ENCODE peak calls at places on chromosomes 6 and 20, in ten cellular contexts. B is IMR-90, F is AG04450, Q is prostate gland, W is body of pancreas, A is adrenal gland, X is AG04449, C is heart left ventricle, H is neural progenitor cell, P is SK-N-SH. N is an unnamed sample.

GRCh38 chr6:148526145-148526544 is 183.5 kb downstream of the SASH1 start:
- DNase-seq in W (no peak), B (no peak), C (no peak), H (no peak), F (no peak), A (no peak), X (no peak), Q (no peak), P (no peak), N (no peak)

GRCh38 chr6:119328254-119328653 is 21.3 kb downstream of the MAN1A1 start:
- DNase-seq in W (no peak), C (no peak), X (no peak), P (no peak), B (no peak), A (no peak), F (no peak), Q (no peak), H (no peak), N (no peak)

GRCh38 chr6:22010102-22010501 is 286.7 kb downstream of the PRL start:
- DNase-seq in B (no peak), Q (no peak), F (no peak), A (no peak), P (no peak), X (no peak), C (no peak), H (no peak), W (no peak), N (no peak)

GRCh38 chr20:64003970-64004725 is 23.2 kb downstream of the PRPF6 start:
- DNase-seq in X (no peak), H (no peak), W (no peak), Q (no peak), B (no peak), F (no peak), C (no peak), A (no peak), P (no peak), N (no peak)

GRCh38 chr6:116012471-116012949 is 48.2 kb downstream of the FRK start:
- DNase-seq in W (no peak), P (no peak), B (peak), Q (no peak), H (no peak), C (no peak), A (no peak), F (peak), X (peak), N (no peak)

GRCh38 chr6:169970306-169970988 is 219.0 kb downstream of the ERMARD start:
- DNase-seq in H (no peak), A (no peak), P (peak), Q (no peak), F (no peak), C (peak), B (no peak), X (no peak), W (no peak), N (no peak)

GRCh38 chr6:133160531-133160930 is 80.6 kb upstream of the EYA4 start:
- DNase-seq in F (no peak), C (no peak), X (no peak), P (peak), H (no peak), Q (no peak), B (peak), W (no peak), A (no peak), N (peak)

GRCh38 chr6:4632411-4632810 is 143.8 kb upstream of the CDYL start:
- DNase-seq in B (peak), F (no peak), H (no peak), C (no peak), A (no peak), X (no peak), P (no peak), Q (no peak), W (no peak), N (no peak)

GRCh38 chr6:55980627-55981211 is 105.3 kb upstream of the BMP5 start:
- DNase-seq in H (peak), C (no peak), W (peak), B (peak), X (no peak), F (no peak), Q (peak), P (peak), A (no peak), N (peak)

GRCh38 chr20:32474009-32474716 is 111.0 kb downstream of the NOL4L start:
- DNase-seq in A (no peak), F (no peak), Q (no peak), W (peak), X (no peak), H (no peak), C (peak), B (no peak), P (peak), N (peak)

GRCh38 chr6:12504325-12504966 is 212.1 kb upstream of the PHACTR1 start:
- DNase-seq in X (no peak), P (peak), H (peak), W (peak), B (peak), C (no peak), A (no peak), F (no peak), Q (no peak), N (peak)

GRCh38 chr20:39213476-39214145 is 251.5 kb downstream of the DHX35 start:
- DNase-seq in F (no peak), Q (no peak), C (no peak), W (no peak), A (no peak), B (no peak), P (peak), H (no peak), X (no peak), N (no peak)

GRCh38 chr20:57396638-57397003 is 5.4 kb downstream of the RBM38 start:
- DNase-seq in X (no peak), B (no peak), H (no peak), F (no peak), A (no peak), W (no peak), P (no peak), C (peak), Q (no peak), N (no peak)

GRCh38 chr6:158591134-158591809 is 31.4 kb downstream of the TMEM181 start:
- DNase-seq in F (no peak), H (no peak), W (no peak), C (no peak), B (no peak), A (no peak), Q (no peak), P (no peak), X (no peak), N (no peak)

GRCh38 chr20:24636626-24637025 is 167.2 kb downstream of the SYNDIG1 start:
- DNase-seq in P (no peak), Q (no peak), X (no peak), F (no peak), H (no peak), A (no peak), B (no peak), W (no peak), C (no peak), N (no peak)

GRCh38 chr6:110951986-110952794 is 6.3 kb upstream of the GTF3C6 start:
- DNase-seq in A (no peak), W (no peak), C (no peak), H (no peak), P (no peak), Q (peak), B (peak), X (peak), F (no peak), N (peak)

GRCh38 chr20:17849901-17850673 is 118.5 kb downstream of the SNX5 start:
- DNase-seq in Q (no peak), H (no peak), P (no peak), F (peak), X (peak), C (peak), B (peak), W (peak), A (peak), N (peak)

GRCh38 chr6:16684896-16685554 is 76.2 kb downstream of the ATXN1 start:
- DNase-seq in F (no peak), P (no peak), C (no peak), W (no peak), H (no peak), Q (no peak), X (no peak), A (no peak), B (peak), N (peak)

GRCh38 chr6:166275714-166276166 is 32.5 kb downstream of the PRR18 start:
- DNase-seq in H (peak), F (no peak), X (no peak), A (peak), Q (peak), B (peak), W (peak), P (peak), C (peak), N (peak)

GRCh38 chr6:69868961-69869360 is 2.6 kb downstream of the COL19A1 start:
- DNase-seq in H (peak), W (no peak), F (no peak), P (no peak), X (no peak), Q (no peak), B (no peak), A (no peak), C (no peak), N (no peak)

GRCh38 chr6:87436435-87436834 is 28.7 kb downstream of the CFAP206 start:
- DNase-seq in F (peak), Q (peak), B (peak), P (no peak), X (no peak), W (peak), A (peak), H (peak), C (peak), N (peak)

GRCh38 chr20:44187054-44187762 is at the start of gene JPH2:
- DNase-seq in F (no peak), Q (no peak), P (peak), B (peak), W (peak), A (peak), X (no peak), C (peak), H (peak), N (peak)

GRCh38 chr6:148524509-148524908 is 181.9 kb downstream of the SASH1 start:
- DNase-seq in Q (no peak), P (no peak), X (no peak), B (peak), W (no peak), A (no peak), C (no peak), F (peak), H (no peak), N (peak)

GRCh38 chr20:7147220-7147601 is 379.7 kb downstream of the BMP2 start:
- DNase-seq in W (no peak), H (peak), F (no peak), C (no peak), P (no peak), B (no peak), A (no peak), Q (no peak), X (no peak), N (no peak)

DNA sequence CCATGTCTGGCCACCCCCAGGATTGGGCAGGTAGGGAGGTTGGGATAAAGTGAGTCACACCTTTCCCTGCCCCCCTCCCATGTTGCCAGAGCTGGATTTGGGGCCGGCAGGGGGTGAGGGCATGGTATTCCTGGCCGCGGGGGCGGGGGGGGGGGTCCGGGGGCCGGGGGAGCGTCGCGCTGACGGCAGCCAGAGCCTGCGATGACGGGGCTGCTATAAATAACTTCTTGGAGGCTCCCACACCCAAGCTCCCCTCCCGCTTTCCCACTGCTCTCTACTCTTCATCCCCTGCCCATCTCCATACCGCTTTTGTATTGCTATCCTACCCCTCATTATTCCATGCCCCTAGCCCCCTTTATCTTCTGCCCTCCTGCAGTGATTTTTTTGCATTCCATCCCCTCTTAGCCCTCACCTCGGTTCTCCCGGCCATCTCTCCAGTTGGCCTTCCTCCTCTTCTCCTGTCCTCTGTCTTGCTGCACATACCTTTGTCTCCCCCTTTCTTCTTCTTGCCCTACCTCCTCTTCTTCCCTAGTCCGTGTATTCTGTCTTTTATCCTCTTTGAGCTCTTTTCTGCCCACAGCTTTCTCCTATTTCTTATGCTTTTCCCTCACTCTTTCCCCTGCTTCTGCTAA is 13.8 kb downstream of the SYNGAP1 start:
- DNase-seq in H (peak), X (no peak), P (peak), A (no peak), W (no peak), B (peak), F (no peak), Q (no peak), C (peak), N (no peak)
- H3K4me3 ChIP-seq in H (peak), X (no peak), P (no peak), A (no peak), W (no peak), B (no peak), F (no peak), Q (no peak), C (no peak), N (no peak)

DNA sequence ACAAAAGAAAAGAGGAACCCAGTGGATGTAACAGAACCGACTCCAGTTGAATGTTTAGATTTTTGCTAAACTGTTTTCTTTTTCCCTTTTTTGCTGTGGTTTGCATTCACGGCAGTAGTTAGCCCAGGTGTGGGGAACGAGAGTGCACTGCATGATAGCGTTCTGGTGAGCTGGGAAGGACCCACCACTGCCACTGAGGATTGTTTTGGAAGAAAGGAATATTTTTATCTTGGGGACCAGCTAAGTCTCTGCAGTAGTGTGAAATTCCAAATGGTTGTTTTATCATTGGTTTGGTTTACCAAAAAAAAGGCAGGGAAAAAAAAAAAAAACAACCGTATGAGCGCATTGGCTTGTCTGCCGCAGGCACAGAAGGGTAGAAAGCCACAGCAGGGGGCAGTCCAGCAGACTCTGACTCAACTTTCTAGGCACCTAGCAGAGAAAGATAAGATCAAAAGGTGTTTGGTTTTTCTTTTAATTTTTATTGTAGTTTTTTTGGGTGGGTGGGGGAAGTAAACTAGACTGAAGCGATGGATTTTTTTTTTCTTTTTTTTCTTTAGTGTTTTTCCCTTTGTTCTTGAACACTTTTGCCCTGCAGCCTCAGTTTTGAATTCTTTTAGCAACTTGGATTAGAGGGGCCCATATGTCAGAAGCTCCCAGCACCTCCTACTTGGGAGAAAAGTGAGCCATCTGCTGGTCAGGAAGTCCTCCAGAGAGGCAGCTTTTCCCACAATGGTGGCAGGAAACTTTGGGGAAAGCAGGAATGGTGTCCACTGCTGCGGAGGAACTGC is 13.5 kb upstream of the RAB5IF start:
- DNase-seq in X (no peak), Q (peak), H (peak), B (peak), W (peak), C (peak), F (no peak), A (peak), P (peak), N (peak)
- TF ChIP-seq CTCF in X (peak), Q (peak), H (peak), B (peak), W (peak), C (peak), F (peak), A (no peak), P (peak), N (peak)

GRCh38 chr6:28922841-28923317 is 906 bp downstream of the TRIM27 start:
- DNase-seq in A (peak), Q (peak), W (peak), H (peak), B (peak), X (no peak), P (peak), F (no peak), C (peak), N (peak)
- H3K4me3 ChIP-seq in A (peak), Q (peak), W (peak), H (peak), B (peak), X (peak), P (peak), F (peak), C (peak), N (peak)

GRCh38 chr20:20203784-20204183 is 151.5 kb downstream of the CFAP61 start:
- DNase-seq in W (no peak), Q (no peak), P (no peak), F (no peak), A (no peak), X (no peak), C (no peak), B (no peak), H (no peak), N (no peak)

GRCh38 chr20:20202793-20203192 is 150.5 kb downstream of the CFAP61 start:
- DNase-seq in Q (no peak), B (no peak), C (no peak), A (no peak), X (no peak), P (no peak), W (no peak), F (no peak), H (no peak), N (no peak)

GRCh38 chr20:20205862-20206236 is 153.5 kb downstream of the CFAP61 start:
- DNase-seq in A (no peak), X (no peak), C (no peak), B (no peak), H (no peak), F (no peak), Q (no peak), P (no peak), W (no peak), N (no peak)

GRCh38 chr20:20205141-20205861 is 153.0 kb downstream of the CFAP61 start:
- DNase-seq in X (no peak), H (no peak), P (no peak), C (no peak), W (no peak), B (no peak), A (no peak), F (no peak), Q (no peak), N (no peak)

GRCh38 chr20:20204326-20204725 is 152.0 kb downstream of the CFAP61 start:
- DNase-seq in P (peak), C (no peak), A (no peak), Q (no peak), F (no peak), X (no peak), B (no peak), W (no peak), H (no peak), N (no peak)
- TF ChIP-seq CTCF in P (no peak), C (no peak), A (no peak), Q (no peak), F (no peak), X (no peak), B (no peak), W (no peak), H (no peak), N (no peak)

GRCh38 chr20:21511485-21511849 is 2.4 kb downstream of the NKX2-2 start:
- DNase-seq in W (no peak), X (no peak), B (no peak), F (no peak), H (peak), A (no peak), Q (no peak), P (peak), C (no peak), N (no peak)

GRCh38 chr20:21509597-21510331 is 4.1 kb downstream of the NKX2-2 start:
- DNase-seq in F (no peak), A (no peak), H (peak), X (no peak), P (peak), C (no peak), W (no peak), Q (no peak), B (peak), N (peak)

GRCh38 chr20:21509079-21509596 is 4.7 kb downstream of the NKX2-2 start:
- DNase-seq in C (no peak), P (no peak), A (no peak), Q (no peak), F (no peak), H (peak), W (no peak), X (no peak), B (no peak), N (no peak)

GRCh38 chr20:21510995-21511394 is 2.9 kb downstream of the NKX2-2 start:
- DNase-seq in P (no peak), C (no peak), F (no peak), A (no peak), Q (no peak), H (no peak), W (no peak), X (no peak), B (no peak), N (no peak)

GRCh38 chr20:21510414-21510971 is 3.4 kb downstream of the NKX2-2 start:
- DNase-seq in B (no peak), X (no peak), P (peak), A (no peak), H (peak), C (no peak), F (no peak), Q (no peak), W (no peak), N (no peak)
- H3K4me3 ChIP-seq in B (peak), X (peak), P (peak), A (no peak), H (peak), C (peak), F (peak), Q (no peak), W (no peak), N (peak)

GRCh38 chr6:105138141-105138540 is 41.7 kb downstream of the POPDC3 start:
- DNase-seq in H (no peak), X (no peak), C (no peak), W (no peak), P (no peak), Q (no peak), F (no peak), A (no peak), B (no peak), N (no peak)

GRCh38 chr6:105135056-105135455 is 44.8 kb downstream of the POPDC3 start:
- DNase-seq in X (no peak), P (peak), H (peak), C (peak), B (peak), Q (no peak), F (no peak), W (no peak), A (no peak), N (peak)

GRCh38 chr6:105137388-105137787 is 42.4 kb downstream of the POPDC3 start:
- DNase-seq in W (no peak), A (no peak), X (no peak), H (peak), B (no peak), P (peak), C (peak), Q (no peak), F (no peak), N (no peak)

GRCh38 chr6:105135907-105136432 is 43.8 kb downstream of the POPDC3 start:
- DNase-seq in F (no peak), C (no peak), X (no peak), Q (no peak), P (no peak), H (no peak), B (peak), A (no peak), W (no peak), N (peak)

DNA sequence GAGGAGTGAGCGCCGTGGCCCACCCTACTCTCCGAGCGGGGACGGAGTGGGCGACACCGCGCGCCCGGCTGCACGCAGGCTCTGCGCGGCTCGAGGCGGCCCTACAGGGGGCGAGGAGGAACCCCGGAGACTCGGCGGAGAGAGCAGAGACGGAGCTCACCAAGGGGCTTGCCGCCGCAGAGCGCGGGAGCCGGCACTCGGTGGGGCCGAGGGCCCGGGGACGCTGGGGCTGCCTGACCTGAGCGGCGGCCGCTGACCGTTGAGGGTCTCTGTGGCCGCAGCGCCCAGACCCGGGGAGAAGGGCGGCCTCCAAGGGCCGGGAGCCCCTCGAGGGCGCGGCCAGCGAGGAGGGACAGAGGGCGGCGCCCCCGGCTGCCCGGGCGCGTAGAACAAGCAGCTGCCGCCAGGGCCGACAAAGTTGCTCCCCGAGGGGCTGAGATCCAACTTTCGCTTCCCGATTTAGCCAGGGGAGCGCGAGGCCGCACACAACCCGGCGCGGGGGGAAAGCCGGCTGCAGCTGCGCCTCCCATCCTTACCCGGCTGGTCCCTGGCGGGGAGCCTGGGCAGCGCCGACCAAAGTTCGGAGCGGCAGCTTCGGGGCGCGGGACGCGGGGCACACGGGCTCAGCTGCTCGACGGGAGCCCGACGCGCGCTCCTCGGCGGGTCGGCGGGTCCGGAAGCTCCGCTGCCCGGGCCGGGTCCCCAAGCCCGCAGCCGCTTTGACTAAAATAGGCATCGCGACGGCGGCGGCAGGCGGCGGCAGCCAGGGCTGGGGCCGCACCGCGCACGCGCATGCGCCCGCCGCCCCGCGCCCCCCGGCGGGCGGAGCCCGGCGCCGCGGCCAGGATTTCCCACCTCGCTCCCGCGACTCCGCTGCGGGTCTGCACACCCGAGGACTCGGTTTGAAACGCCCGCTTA is 43.1 kb downstream of the POPDC3 start:
- DNase-seq in C (peak), Q (peak), W (peak), X (no peak), B (peak), A (peak), F (peak), P (peak), H (peak), N (peak)
- TF ChIP-seq CTCF in C (no peak), Q (peak), W (peak), X (peak), B (peak), A (no peak), F (peak), P (peak), H (peak), N (no peak)

N was measured in fibroblast of mammary gland.